ENCODE peak calls at places on chromosomes 12 and 14, in four cellular contexts. One of them, this sample, is unnamed.

GRCh38 chr14:49962616-49963015 is 69.7 kb downstream of the ARF6 start:
- DNase-seq in astrocyte: no peak
- DNase-seq in activated B cell treated with CpG ODN at 0.5 μM for 24 hours: no peak
- DNase-seq in NCI-H524: no peak
- DNase-seq in this sample: no peak

GRCh38 chr14:39268393-39268792 is 34.7 kb downstream of the MIA2 start:
- DNase-seq in astrocyte: peak; percentile 38
- DNase-seq in activated B cell treated with CpG ODN at 0.5 μM for 24 hours: no peak
- DNase-seq in NCI-H524: peak; percentile 83
- DNase-seq in this sample: peak; percentile 32

GRCh38 chr14:50601405-50601804 is 41.5 kb downstream of the ATL1 start:
- DNase-seq in astrocyte: peak; percentile 16
- DNase-seq in activated B cell treated with CpG ODN at 0.5 μM for 24 hours: no peak
- DNase-seq in NCI-H524: no peak
- DNase-seq in this sample: peak; percentile 56

GRCh38 chr14:102591372-102591943 is 991 bp upstream of the RCOR1 start:
- DNase-seq in astrocyte: no peak
- DNase-seq in activated B cell treated with CpG ODN at 0.5 μM for 24 hours: no peak
- DNase-seq in NCI-H524: peak; percentile 32
- DNase-seq in this sample: peak; percentile 32

GRCh38 chr12:11765817-11766794 is 116.6 kb downstream of the ETV6 start:
- DNase-seq in astrocyte: peak; percentile 93
- DNase-seq in activated B cell treated with CpG ODN at 0.5 μM for 24 hours: peak; percentile 48
- DNase-seq in NCI-H524: no peak
- DNase-seq in this sample: peak; percentile 80

GRCh38 chr12:3200779-3201738 is 123.9 kb downstream of the TSPAN9 start:
- DNase-seq in astrocyte: no peak
- DNase-seq in activated B cell treated with CpG ODN at 0.5 μM for 24 hours: no peak
- DNase-seq in NCI-H524: peak; percentile 22
- DNase-seq in this sample: peak; percentile 35

GRCh38 chr14:81033841-81034240 is 78.4 kb downstream of the TSHR start:
- DNase-seq in astrocyte: no peak
- DNase-seq in activated B cell treated with CpG ODN at 0.5 μM for 24 hours: no peak
- DNase-seq in NCI-H524: no peak
- DNase-seq in this sample: no peak

GRCh38 chr14:35940291-35940690 is 114.2 kb downstream of the BRMS1L start:
- DNase-seq in astrocyte: no peak
- DNase-seq in activated B cell treated with CpG ODN at 0.5 μM for 24 hours: no peak
- DNase-seq in NCI-H524: no peak
- DNase-seq in this sample: no peak

GRCh38 chr14:79703209-79703608 is 508.1 kb downstream of the DIO2 start:
- DNase-seq in astrocyte: no peak
- DNase-seq in activated B cell treated with CpG ODN at 0.5 μM for 24 hours: no peak
- DNase-seq in NCI-H524: no peak
- DNase-seq in this sample: no peak

GRCh38 chr14:92589213-92589852 is 75.8 kb downstream of the RIN3 start:
- DNase-seq in astrocyte: no peak
- DNase-seq in activated B cell treated with CpG ODN at 0.5 μM for 24 hours: no peak
- DNase-seq in NCI-H524: peak; percentile 31
- DNase-seq in this sample: peak; percentile 45

GRCh38 chr12:100959481-100959880 is 164.9 kb downstream of the ANO4 start:
- DNase-seq in astrocyte: peak; percentile 86
- DNase-seq in activated B cell treated with CpG ODN at 0.5 μM for 24 hours: no peak
- DNase-seq in NCI-H524: no peak
- DNase-seq in this sample: peak; percentile 85

GRCh38 chr14:50173891-50174290 is 57.5 kb downstream of the SOS2 start:
- DNase-seq in astrocyte: peak; percentile 36
- DNase-seq in activated B cell treated with CpG ODN at 0.5 μM for 24 hours: no peak
- DNase-seq in NCI-H524: no peak
- DNase-seq in this sample: no peak

GRCh38 chr14:81275995-81276698 is 55.4 kb upstream of the GTF2A1 start:
- DNase-seq in astrocyte: no peak
- DNase-seq in activated B cell treated with CpG ODN at 0.5 μM for 24 hours: no peak
- DNase-seq in NCI-H524: peak; percentile 54
- DNase-seq in this sample: no peak

This sample was measured in iris pigment epithelial cell.